ENCODE peak calls at places on chromosomes 2 and 18, in six cellular contexts. One of them, this sample, is unnamed. For H3K4me1, the result is how much of the 10 kb centered on the place peaks cover.

GRCh38 chr2:48600917-48601316 is 16.7 kb upstream of the GTF2A1L start:
- DNase-seq in uterus: no peak
- DNase-seq in IMR-90: peak
- DNase-seq in testis: no peak
- DNase-seq in ovary: no peak
- DNase-seq in heart left ventricle: no peak
- DNase-seq in this sample: no peak

GRCh38 chr18:49863769-49864615 is 50.7 kb upstream of the ACAA2 start:
- DNase-seq in heart left ventricle: no peak
- DNase-seq in ovary: no peak
- DNase-seq in uterus: no peak
- DNase-seq in testis: peak
- DNase-seq in IMR-90: no peak
- DNase-seq in this sample: no peak

GRCh38 chr2:3447789-3448317 is 68.4 kb downstream of the TRAPPC12 start:
- DNase-seq in testis: no peak
- DNase-seq in heart left ventricle: no peak
- DNase-seq in ovary: no peak
- DNase-seq in IMR-90: no peak
- DNase-seq in uterus: no peak
- DNase-seq in this sample: no peak

GRCh38 chr2:130376433-130377293 is 20.8 kb downstream of the PTPN18 start:
- DNase-seq in testis: no peak
- DNase-seq in uterus: no peak
- DNase-seq in IMR-90: no peak
- DNase-seq in heart left ventricle: no peak
- DNase-seq in ovary: no peak
- DNase-seq in this sample: no peak

GRCh38 chr18:46771141-46771540 is 14.3 kb upstream of the ST8SIA5 start:
- DNase-seq in ovary: no peak
- DNase-seq in uterus: no peak
- DNase-seq in heart left ventricle: no peak
- DNase-seq in testis: no peak
- DNase-seq in IMR-90: no peak
- DNase-seq in this sample: no peak

GRCh38 chr2:45886229-45886663 is 234.8 kb downstream of the PRKCE start:
- DNase-seq in testis: no peak
- DNase-seq in IMR-90: no peak
- DNase-seq in ovary: no peak
- DNase-seq in uterus: no peak
- DNase-seq in heart left ventricle: no peak
- DNase-seq in this sample: no peak

GRCh38 chr2:65452150-65452895 is 19.9 kb upstream of the SPRED2 start:
- DNase-seq in uterus: no peak
- DNase-seq in ovary: no peak
- DNase-seq in heart left ventricle: no peak
- DNase-seq in testis: no peak
- DNase-seq in IMR-90: no peak
- DNase-seq in this sample: no peak

GRCh38 chr2:210428415-210429179 is 48.0 kb downstream of the LANCL1 start:
- DNase-seq in uterus: no peak
- DNase-seq in heart left ventricle: no peak
- DNase-seq in IMR-90: peak
- DNase-seq in ovary: no peak
- DNase-seq in testis: no peak
- DNase-seq in this sample: no peak

GRCh38 chr18:45251236-45251635 is 364.0 kb upstream of the SLC14A2 start:
- DNase-seq in ovary: no peak
- DNase-seq in IMR-90: no peak
- DNase-seq in testis: no peak
- DNase-seq in uterus: no peak
- DNase-seq in heart left ventricle: no peak
- DNase-seq in this sample: no peak

GRCh38 chr2:144509548-144510205 is 10.2 kb downstream of the ZEB2 start:
- DNase-seq in uterus: no peak
- DNase-seq in testis: no peak
- DNase-seq in ovary: no peak
- DNase-seq in heart left ventricle: no peak
- DNase-seq in IMR-90: no peak
- DNase-seq in this sample: no peak

GRCh38 chr2:82538590-82538989 is 1920.5 kb downstream of the SUCLG1 start:
- DNase-seq in testis: no peak
- DNase-seq in IMR-90: no peak
- DNase-seq in ovary: no peak
- DNase-seq in uterus: no peak
- DNase-seq in heart left ventricle: no peak
- DNase-seq in this sample: no peak

GRCh38 chr18:43664487-43665008 is 387.3 kb upstream of the SYT4 start:
- DNase-seq in uterus: no peak
- DNase-seq in ovary: no peak
- DNase-seq in testis: no peak
- DNase-seq in IMR-90: no peak
- DNase-seq in heart left ventricle: no peak
- DNase-seq in this sample: no peak

DNA sequence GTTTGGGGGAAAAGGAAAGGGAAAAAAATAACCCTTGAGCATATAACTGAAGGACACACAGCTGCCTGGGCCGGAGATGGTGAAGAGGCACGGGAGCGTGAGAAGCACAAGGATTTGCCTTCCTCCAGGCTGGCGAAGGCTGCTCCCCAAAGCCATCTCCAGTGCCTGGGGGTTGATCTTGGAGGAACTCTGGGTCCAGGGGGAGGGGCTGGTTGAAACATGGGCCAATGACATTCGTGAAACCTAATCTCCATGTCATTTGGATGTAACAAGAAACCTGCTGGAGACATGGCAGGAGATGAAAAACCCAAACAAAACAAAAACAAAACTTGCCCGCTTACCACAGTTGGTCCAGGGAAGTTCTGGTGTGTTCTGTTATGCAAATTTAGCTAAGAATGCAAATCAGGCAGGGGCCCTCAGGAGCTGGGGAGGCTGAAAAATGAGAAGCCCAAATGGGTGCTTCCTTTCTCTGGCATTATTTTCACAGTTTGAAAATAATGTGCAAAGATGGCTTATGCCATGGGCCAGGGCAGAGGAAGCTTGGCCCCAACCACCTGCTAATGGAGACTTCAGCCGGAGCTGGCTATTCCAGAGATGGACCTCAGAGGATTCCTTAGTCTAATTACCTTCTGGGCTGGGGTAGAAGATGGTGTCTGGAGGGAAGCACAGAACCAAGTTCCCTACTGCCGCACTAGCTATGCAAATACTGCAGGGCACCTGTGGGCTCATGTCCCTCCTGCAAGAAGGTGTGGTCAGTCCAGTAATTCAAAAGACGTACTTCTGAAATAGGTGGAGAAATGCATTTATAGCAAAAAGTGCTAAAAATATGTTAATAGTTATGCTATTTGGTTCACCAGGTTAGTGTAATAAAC is 180.9 kb downstream of the BCL2 start:
- DNase-seq in IMR-90: no peak
- DNase-seq in heart left ventricle: no peak
- DNase-seq in ovary: no peak
- DNase-seq in testis: no peak
- DNase-seq in uterus: no peak
- DNase-seq in this sample: no peak
- H3K4me1 ChIP-seq in IMR-90: under half
- H3K4me1 ChIP-seq in heart left ventricle: under half
- H3K4me1 ChIP-seq in ovary: under half
- H3K4me1 ChIP-seq in testis: under half
- H3K4me1 ChIP-seq in uterus: under half
- H3K4me1 ChIP-seq in this sample: under half

GRCh38 chr2:85548608-85548900 is 9.6 kb downstream of the MAT2A start:
- DNase-seq in IMR-90: no peak
- DNase-seq in heart left ventricle: no peak
- DNase-seq in testis: no peak
- DNase-seq in uterus: no peak
- DNase-seq in ovary: no peak
- DNase-seq in this sample: no peak
- TF ChIP-seq POLR2A in IMR-90: no peak
- TF ChIP-seq POLR2A in heart left ventricle: no peak
- TF ChIP-seq POLR2A in testis: no peak
- TF ChIP-seq POLR2A in uterus: no peak
- TF ChIP-seq POLR2A in ovary: no peak
- TF ChIP-seq POLR2A in this sample: no peak

GRCh38 chr2:23631391-23631790 is 246.4 kb downstream of the KLHL29 start:
- DNase-seq in testis: no peak
- DNase-seq in ovary: no peak
- DNase-seq in heart left ventricle: no peak
- DNase-seq in uterus: no peak
- DNase-seq in IMR-90: no peak
- DNase-seq in this sample: no peak
- H3K4me1 ChIP-seq in testis: under half
- H3K4me1 ChIP-seq in ovary: under half
- H3K4me1 ChIP-seq in heart left ventricle: under half
- H3K4me1 ChIP-seq in uterus: under half
- H3K4me1 ChIP-seq in IMR-90: under half
- H3K4me1 ChIP-seq in this sample: under half

GRCh38 chr2:64228126-64228678 is 84.0 kb upstream of the PELI1 start:
- DNase-seq in IMR-90: peak
- DNase-seq in ovary: peak
- DNase-seq in testis: peak
- DNase-seq in uterus: peak
- DNase-seq in heart left ventricle: peak
- DNase-seq in this sample: peak
- TF ChIP-seq POLR2A in IMR-90: no peak
- TF ChIP-seq POLR2A in ovary: no peak
- TF ChIP-seq POLR2A in testis: no peak
- TF ChIP-seq POLR2A in uterus: peak
- TF ChIP-seq POLR2A in heart left ventricle: peak
- TF ChIP-seq POLR2A in this sample: peak